ENCODE peak calls at places on chromosomes 4 and X, in nine cellular contexts. One of them, this sample, is unnamed.

GRCh38 chrX:42943051-42943450 is 165.1 kb upstream of the PPP1R2C start:
- DNase-seq in M059J: no peak
- DNase-seq in SK-MEL-5: no peak
- DNase-seq in astrocyte of the spinal cord: no peak
- DNase-seq in activated T-cell treated with anti-CD3 and anti-CD28 coated beads, Interleukin-2, amount 50 U/mL, for 72 hours: no peak
- DNase-seq in H7: no peak
- DNase-seq in endodermal cell: no peak
- DNase-seq in lower lobe of right lung: no peak
- DNase-seq in G401: no peak
- DNase-seq in this sample: no peak

GRCh38 chr4:174118171-174118570 is 165.3 kb downstream of the FBXO8 start:
- DNase-seq in astrocyte of the spinal cord: no peak
- DNase-seq in lower lobe of right lung: no peak
- DNase-seq in activated T-cell treated with anti-CD3 and anti-CD28 coated beads, Interleukin-2, amount 50 U/mL, for 72 hours: no peak
- DNase-seq in endodermal cell: no peak
- DNase-seq in G401: no peak
- DNase-seq in SK-MEL-5: no peak
- DNase-seq in H7: no peak
- DNase-seq in M059J: no peak
- DNase-seq in this sample: no peak

GRCh38 chrX:10938371-10938982 is 172.7 kb upstream of the HCCS start:
- DNase-seq in M059J: no peak
- DNase-seq in astrocyte of the spinal cord: no peak
- DNase-seq in lower lobe of right lung: no peak
- DNase-seq in activated T-cell treated with anti-CD3 and anti-CD28 coated beads, Interleukin-2, amount 50 U/mL, for 72 hours: no peak
- DNase-seq in SK-MEL-5: no peak
- DNase-seq in endodermal cell: no peak
- DNase-seq in H7: no peak
- DNase-seq in G401: no peak
- DNase-seq in this sample: no peak

GRCh38 chrX:140767646-140768045 is 58.1 kb downstream of the LINC00632 start:
- DNase-seq in M059J: peak
- DNase-seq in astrocyte of the spinal cord: no peak
- DNase-seq in activated T-cell treated with anti-CD3 and anti-CD28 coated beads, Interleukin-2, amount 50 U/mL, for 72 hours: no peak
- DNase-seq in lower lobe of right lung: no peak
- DNase-seq in SK-MEL-5: peak
- DNase-seq in H7: no peak
- DNase-seq in G401: no peak
- DNase-seq in endodermal cell: no peak
- DNase-seq in this sample: no peak

GRCh38 chr4:156815717-156816319 is 155.8 kb downstream of the PDGFC start:
- DNase-seq in lower lobe of right lung: no peak
- DNase-seq in M059J: no peak
- DNase-seq in SK-MEL-5: no peak
- DNase-seq in endodermal cell: no peak
- DNase-seq in astrocyte of the spinal cord: no peak
- DNase-seq in G401: no peak
- DNase-seq in activated T-cell treated with anti-CD3 and anti-CD28 coated beads, Interleukin-2, amount 50 U/mL, for 72 hours: no peak
- DNase-seq in H7: no peak
- DNase-seq in this sample: no peak

GRCh38 chrX:119880552-119881437 is 9.2 kb downstream of the NDUFA1 start:
- DNase-seq in M059J: peak
- DNase-seq in SK-MEL-5: peak
- DNase-seq in lower lobe of right lung: no peak
- DNase-seq in H7: peak
- DNase-seq in activated T-cell treated with anti-CD3 and anti-CD28 coated beads, Interleukin-2, amount 50 U/mL, for 72 hours: peak
- DNase-seq in astrocyte of the spinal cord: peak
- DNase-seq in endodermal cell: peak
- DNase-seq in G401: peak
- DNase-seq in this sample: peak

GRCh38 chr4:123833156-123833555 is 436.6 kb downstream of the SPRY1 start:
- DNase-seq in G401: no peak
- DNase-seq in activated T-cell treated with anti-CD3 and anti-CD28 coated beads, Interleukin-2, amount 50 U/mL, for 72 hours: no peak
- DNase-seq in lower lobe of right lung: no peak
- DNase-seq in SK-MEL-5: no peak
- DNase-seq in endodermal cell: no peak
- DNase-seq in astrocyte of the spinal cord: no peak
- DNase-seq in H7: no peak
- DNase-seq in M059J: peak
- DNase-seq in this sample: no peak

GRCh38 chr4:105859233-105859632 is 36.0 kb upstream of the NPNT start:
- DNase-seq in SK-MEL-5: no peak
- DNase-seq in astrocyte of the spinal cord: peak
- DNase-seq in lower lobe of right lung: no peak
- DNase-seq in H7: no peak
- DNase-seq in endodermal cell: no peak
- DNase-seq in M059J: peak
- DNase-seq in activated T-cell treated with anti-CD3 and anti-CD28 coated beads, Interleukin-2, amount 50 U/mL, for 72 hours: no peak
- DNase-seq in G401: no peak
- DNase-seq in this sample: no peak

GRCh38 chrX:69503835-69504625 is at the start of gene NALF2:
- DNase-seq in endodermal cell: peak
- DNase-seq in astrocyte of the spinal cord: peak
- DNase-seq in SK-MEL-5: peak
- DNase-seq in lower lobe of right lung: peak
- DNase-seq in H7: peak
- DNase-seq in activated T-cell treated with anti-CD3 and anti-CD28 coated beads, Interleukin-2, amount 50 U/mL, for 72 hours: peak
- DNase-seq in G401: peak
- DNase-seq in M059J: peak
- DNase-seq in this sample: peak

GRCh38 chr4:26867914-26868684 is 7.5 kb downstream of the STIM2 start:
- DNase-seq in activated T-cell treated with anti-CD3 and anti-CD28 coated beads, Interleukin-2, amount 50 U/mL, for 72 hours: no peak
- DNase-seq in M059J: no peak
- DNase-seq in endodermal cell: no peak
- DNase-seq in G401: no peak
- DNase-seq in H7: no peak
- DNase-seq in lower lobe of right lung: no peak
- DNase-seq in astrocyte of the spinal cord: no peak
- DNase-seq in SK-MEL-5: no peak
- DNase-seq in this sample: no peak

GRCh38 chrX:13815664-13816063 is 1.2 kb downstream of the GPM6B start:
- DNase-seq in H7: no peak
- DNase-seq in activated T-cell treated with anti-CD3 and anti-CD28 coated beads, Interleukin-2, amount 50 U/mL, for 72 hours: no peak
- DNase-seq in M059J: no peak
- DNase-seq in endodermal cell: no peak
- DNase-seq in astrocyte of the spinal cord: no peak
- DNase-seq in lower lobe of right lung: no peak
- DNase-seq in SK-MEL-5: no peak
- DNase-seq in G401: peak
- DNase-seq in this sample: no peak

GRCh38 chr4:40199179-40199670 is 2.4 kb downstream of the RHOH start:
- DNase-seq in SK-MEL-5: no peak
- DNase-seq in lower lobe of right lung: no peak
- DNase-seq in activated T-cell treated with anti-CD3 and anti-CD28 coated beads, Interleukin-2, amount 50 U/mL, for 72 hours: peak
- DNase-seq in endodermal cell: no peak
- DNase-seq in H7: no peak
- DNase-seq in astrocyte of the spinal cord: no peak
- DNase-seq in M059J: no peak
- DNase-seq in G401: no peak
- DNase-seq in this sample: no peak

GRCh38 chr4:166143227-166143626 is 270.2 kb downstream of the TLL1 start:
- DNase-seq in endodermal cell: no peak
- DNase-seq in activated T-cell treated with anti-CD3 and anti-CD28 coated beads, Interleukin-2, amount 50 U/mL, for 72 hours: peak
- DNase-seq in G401: no peak
- DNase-seq in astrocyte of the spinal cord: peak
- DNase-seq in H7: no peak
- DNase-seq in M059J: peak
- DNase-seq in lower lobe of right lung: no peak
- DNase-seq in SK-MEL-5: peak
- DNase-seq in this sample: no peak

GRCh38 chr4:87270144-87270543 is 49.7 kb upstream of the KLHL8 start:
- DNase-seq in G401: peak
- DNase-seq in astrocyte of the spinal cord: peak
- DNase-seq in lower lobe of right lung: no peak
- DNase-seq in endodermal cell: peak
- DNase-seq in activated T-cell treated with anti-CD3 and anti-CD28 coated beads, Interleukin-2, amount 50 U/mL, for 72 hours: no peak
- DNase-seq in M059J: peak
- DNase-seq in H7: peak
- DNase-seq in SK-MEL-5: peak
- DNase-seq in this sample: peak

GRCh38 chr4:137213372-137214173 is 318.7 kb downstream of the PCDH18 start:
- DNase-seq in G401: no peak
- DNase-seq in astrocyte of the spinal cord: peak
- DNase-seq in activated T-cell treated with anti-CD3 and anti-CD28 coated beads, Interleukin-2, amount 50 U/mL, for 72 hours: no peak
- DNase-seq in SK-MEL-5: no peak
- DNase-seq in endodermal cell: no peak
- DNase-seq in lower lobe of right lung: no peak
- DNase-seq in M059J: no peak
- DNase-seq in H7: no peak
- DNase-seq in this sample: no peak

GRCh38 chrX:9312922-9313867 is 151.7 kb upstream of the TBL1X start:
- DNase-seq in activated T-cell treated with anti-CD3 and anti-CD28 coated beads, Interleukin-2, amount 50 U/mL, for 72 hours: peak
- DNase-seq in SK-MEL-5: peak
- DNase-seq in M059J: peak
- DNase-seq in H7: peak
- DNase-seq in lower lobe of right lung: peak
- DNase-seq in astrocyte of the spinal cord: no peak
- DNase-seq in G401: no peak
- DNase-seq in endodermal cell: peak
- DNase-seq in this sample: peak

GRCh38 chr4:5751918-5752802 is 41.2 kb downstream of the EVC start:
- DNase-seq in astrocyte of the spinal cord: peak
- DNase-seq in H7: peak
- DNase-seq in G401: no peak
- DNase-seq in SK-MEL-5: no peak
- DNase-seq in activated T-cell treated with anti-CD3 and anti-CD28 coated beads, Interleukin-2, amount 50 U/mL, for 72 hours: no peak
- DNase-seq in M059J: peak
- DNase-seq in endodermal cell: peak
- DNase-seq in lower lobe of right lung: no peak
- DNase-seq in this sample: peak

GRCh38 chr4:94575652-94576051 is 123.9 kb downstream of the PDLIM5 start:
- DNase-seq in astrocyte of the spinal cord: no peak
- DNase-seq in SK-MEL-5: no peak
- DNase-seq in G401: no peak
- DNase-seq in lower lobe of right lung: no peak
- DNase-seq in activated T-cell treated with anti-CD3 and anti-CD28 coated beads, Interleukin-2, amount 50 U/mL, for 72 hours: no peak
- DNase-seq in endodermal cell: peak
- DNase-seq in H7: no peak
- DNase-seq in M059J: no peak
- DNase-seq in this sample: peak